ENCODE peak calls at places on chromosome 1, in five cellular contexts. One of them, this sample, is unnamed.

GRCh38 chr1:89844236-89844807 is 23.5 kb downstream of the LRRC8D start:
- DNase-seq in A549: peak
- DNase-seq in Panc1: no peak
- DNase-seq in fibroblast of lung: peak
- DNase-seq in dorsolateral prefrontal cortex: no peak
- DNase-seq in this sample: peak

GRCh38 chr1:105138445-105138821 is 1388.7 kb downstream of the AMY1C start:
- DNase-seq in A549: no peak
- DNase-seq in Panc1: no peak
- DNase-seq in fibroblast of lung: no peak
- DNase-seq in dorsolateral prefrontal cortex: no peak
- DNase-seq in this sample: no peak

GRCh38 chr1:79190074-79190473 is 183.5 kb upstream of the ADGRL4 start:
- DNase-seq in A549: no peak
- DNase-seq in Panc1: no peak
- DNase-seq in fibroblast of lung: peak
- DNase-seq in dorsolateral prefrontal cortex: no peak
- DNase-seq in this sample: no peak

GRCh38 chr1:209661081-209661480 is 8.9 kb upstream of the LAMB3 start:
- DNase-seq in A549: no peak
- DNase-seq in Panc1: no peak
- DNase-seq in fibroblast of lung: no peak
- DNase-seq in dorsolateral prefrontal cortex: no peak
- DNase-seq in this sample: no peak

GRCh38 chr1:213409971-213410370 is 358.9 kb downstream of the RPS6KC1 start:
- DNase-seq in A549: no peak
- DNase-seq in Panc1: no peak
- DNase-seq in fibroblast of lung: no peak
- DNase-seq in dorsolateral prefrontal cortex: no peak
- DNase-seq in this sample: no peak

GRCh38 chr1:27025718-27026117 is 13.1 kb upstream of the TENT5B start:
- DNase-seq in A549: no peak
- DNase-seq in Panc1: no peak
- DNase-seq in fibroblast of lung: no peak
- DNase-seq in dorsolateral prefrontal cortex: no peak
- DNase-seq in this sample: no peak

GRCh38 chr1:27650527-27651175 is 15.7 kb upstream of the FGR start:
- DNase-seq in A549: no peak
- DNase-seq in Panc1: no peak
- DNase-seq in fibroblast of lung: peak
- DNase-seq in dorsolateral prefrontal cortex: no peak
- DNase-seq in this sample: no peak

GRCh38 chr1:154327466-154328317 is 2.4 kb downstream of the ATP8B2 start:
- DNase-seq in A549: no peak
- DNase-seq in Panc1: no peak
- DNase-seq in fibroblast of lung: no peak
- DNase-seq in dorsolateral prefrontal cortex: no peak
- DNase-seq in this sample: peak

GRCh38 chr1:184930232-184930631 is 44.1 kb downstream of the NIBAN1 start:
- DNase-seq in A549: no peak
- DNase-seq in Panc1: no peak
- DNase-seq in fibroblast of lung: no peak
- DNase-seq in dorsolateral prefrontal cortex: no peak
- DNase-seq in this sample: no peak

GRCh38 chr1:100627018-100627716 is 89.2 kb downstream of the GPR88 start:
- DNase-seq in A549: no peak
- DNase-seq in Panc1: no peak
- DNase-seq in fibroblast of lung: peak
- DNase-seq in dorsolateral prefrontal cortex: no peak
- DNase-seq in this sample: no peak

GRCh38 chr1:211650922-211651303 is 24.5 kb downstream of the NEK2 start:
- DNase-seq in A549: no peak
- DNase-seq in Panc1: no peak
- DNase-seq in fibroblast of lung: no peak
- DNase-seq in dorsolateral prefrontal cortex: no peak
- DNase-seq in this sample: no peak

GRCh38 chr1:93813076-93813475 is 65.9 kb downstream of the DNTTIP2 start:
- DNase-seq in A549: no peak
- DNase-seq in Panc1: no peak
- DNase-seq in fibroblast of lung: no peak
- DNase-seq in dorsolateral prefrontal cortex: no peak
- DNase-seq in this sample: no peak

GRCh38 chr1:168321945-168322344 is 41.3 kb downstream of the TBX19 start:
- DNase-seq in A549: peak
- DNase-seq in Panc1: no peak
- DNase-seq in fibroblast of lung: peak
- DNase-seq in dorsolateral prefrontal cortex: no peak
- DNase-seq in this sample: no peak

GRCh38 chr1:88634538-88634937 is 49.5 kb upstream of the PKN2 start:
- DNase-seq in A549: no peak
- DNase-seq in Panc1: no peak
- DNase-seq in fibroblast of lung: no peak
- DNase-seq in dorsolateral prefrontal cortex: no peak
- DNase-seq in this sample: no peak

GRCh38 chr1:30684881-30685795 is 38.2 kb downstream of the MATN1 start:
- DNase-seq in A549: peak
- DNase-seq in Panc1: no peak
- DNase-seq in fibroblast of lung: no peak
- DNase-seq in dorsolateral prefrontal cortex: no peak
- DNase-seq in this sample: peak

GRCh38 chr1:24636661-24637357 is 6.3 kb upstream of the SRRM1 start:
- DNase-seq in A549: no peak
- DNase-seq in Panc1: no peak
- DNase-seq in fibroblast of lung: no peak
- DNase-seq in dorsolateral prefrontal cortex: no peak
- DNase-seq in this sample: no peak

GRCh38 chr1:221715321-221716169 is 26.3 kb downstream of the DUSP10 start:
- DNase-seq in A549: peak
- DNase-seq in Panc1: no peak
- DNase-seq in fibroblast of lung: peak
- DNase-seq in dorsolateral prefrontal cortex: no peak
- DNase-seq in this sample: no peak

GRCh38 chr1:16167331-16168143 is 11.7 kb upstream of the EPHA2 start:
- DNase-seq in A549: peak
- DNase-seq in Panc1: no peak
- DNase-seq in fibroblast of lung: no peak
- DNase-seq in dorsolateral prefrontal cortex: no peak
- DNase-seq in this sample: peak

GRCh38 chr1:58764294-58764978 is 19.4 kb downstream of the JUN start:
- DNase-seq in A549: no peak
- DNase-seq in Panc1: no peak
- DNase-seq in fibroblast of lung: peak
- DNase-seq in dorsolateral prefrontal cortex: no peak
- DNase-seq in this sample: no peak

GRCh38 chr1:159889821-159890252 is 10.1 kb downstream of the CFAP45 start:
- DNase-seq in A549: peak
- DNase-seq in Panc1: no peak
- DNase-seq in fibroblast of lung: peak
- DNase-seq in dorsolateral prefrontal cortex: no peak
- DNase-seq in this sample: no peak

GRCh38 chr1:119799599-119800177 is 11.6 kb downstream of the REG4 start:
- DNase-seq in A549: no peak
- DNase-seq in Panc1: no peak
- DNase-seq in fibroblast of lung: no peak
- DNase-seq in dorsolateral prefrontal cortex: no peak
- DNase-seq in this sample: peak

GRCh38 chr1:223683586-223684487 is 18.3 kb upstream of the CAPN8 start:
- DNase-seq in A549: peak
- DNase-seq in Panc1: peak
- DNase-seq in fibroblast of lung: peak
- DNase-seq in dorsolateral prefrontal cortex: peak
- DNase-seq in this sample: peak

GRCh38 chr1:48082271-48082925 is 85.2 kb upstream of the TRABD2B start:
- DNase-seq in A549: no peak
- DNase-seq in Panc1: no peak
- DNase-seq in fibroblast of lung: no peak
- DNase-seq in dorsolateral prefrontal cortex: no peak
- DNase-seq in this sample: no peak

GRCh38 chr1:109687641-109688499 is at the start of gene GSTM1:
- DNase-seq in A549: no peak
- DNase-seq in Panc1: no peak
- DNase-seq in fibroblast of lung: no peak
- DNase-seq in dorsolateral prefrontal cortex: peak
- DNase-seq in this sample: peak

GRCh38 chr1:84809023-84809422 is 84.0 kb downstream of the LPAR3 start:
- DNase-seq in A549: no peak
- DNase-seq in Panc1: no peak
- DNase-seq in fibroblast of lung: no peak
- DNase-seq in dorsolateral prefrontal cortex: no peak
- DNase-seq in this sample: no peak

GRCh38 chr1:66648896-66649597 is 103.2 kb upstream of the DYNLT5 start:
- DNase-seq in A549: no peak
- DNase-seq in Panc1: no peak
- DNase-seq in fibroblast of lung: no peak
- DNase-seq in dorsolateral prefrontal cortex: no peak
- DNase-seq in this sample: no peak

GRCh38 chr1:52164604-52165003 is 22.7 kb downstream of the ZFYVE9 start:
- DNase-seq in A549: no peak
- DNase-seq in Panc1: no peak
- DNase-seq in fibroblast of lung: peak
- DNase-seq in dorsolateral prefrontal cortex: no peak
- DNase-seq in this sample: no peak

GRCh38 chr1:205037539-205037938 is 5.5 kb upstream of the CNTN2 start:
- DNase-seq in A549: no peak
- DNase-seq in Panc1: no peak
- DNase-seq in fibroblast of lung: no peak
- DNase-seq in dorsolateral prefrontal cortex: no peak
- DNase-seq in this sample: no peak
- TF ChIP-seq CTCF in A549: no peak
- TF ChIP-seq CTCF in Panc1: no peak
- TF ChIP-seq CTCF in fibroblast of lung: no peak
- TF ChIP-seq CTCF in dorsolateral prefrontal cortex: no peak
- TF ChIP-seq CTCF in this sample: no peak

GRCh38 chr1:9400425-9401079 is 107.9 kb downstream of the SPSB1 start:
- DNase-seq in A549: peak
- DNase-seq in Panc1: no peak
- DNase-seq in fibroblast of lung: peak
- DNase-seq in dorsolateral prefrontal cortex: no peak
- DNase-seq in this sample: peak
- TF ChIP-seq CTCF in A549: no peak
- TF ChIP-seq CTCF in Panc1: no peak
- TF ChIP-seq CTCF in fibroblast of lung: no peak
- TF ChIP-seq CTCF in dorsolateral prefrontal cortex: no peak
- TF ChIP-seq CTCF in this sample: no peak

GRCh38 chr1:6701437-6702153 is at the start of gene DNAJC11:
- DNase-seq in A549: peak
- DNase-seq in Panc1: peak
- DNase-seq in fibroblast of lung: peak
- DNase-seq in dorsolateral prefrontal cortex: peak
- DNase-seq in this sample: peak
- TF ChIP-seq CTCF in A549: peak
- TF ChIP-seq CTCF in Panc1: peak
- TF ChIP-seq CTCF in fibroblast of lung: peak
- TF ChIP-seq CTCF in dorsolateral prefrontal cortex: peak
- TF ChIP-seq CTCF in this sample: peak

DNA sequence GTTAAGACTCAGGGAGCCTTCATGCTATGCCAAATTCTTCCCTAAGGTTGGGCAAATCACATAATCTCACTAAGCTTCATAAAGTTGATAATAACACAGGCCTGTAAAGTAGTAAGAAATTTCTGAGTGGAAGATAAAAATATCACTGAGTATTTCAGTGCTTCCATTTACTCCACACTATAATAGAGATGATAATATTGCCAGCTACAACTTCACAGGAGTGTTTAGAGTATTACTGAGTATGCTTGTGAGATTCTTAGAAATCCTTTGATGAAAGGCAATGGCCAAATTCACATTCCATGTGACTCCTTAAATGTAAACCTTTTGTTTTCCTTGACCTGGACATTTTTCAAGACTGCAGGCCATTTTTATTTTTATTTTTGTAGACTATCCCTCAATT is 10.4 kb downstream of the ITGB3BP start:
- DNase-seq in A549: no peak
- DNase-seq in Panc1: no peak
- DNase-seq in fibroblast of lung: no peak
- DNase-seq in dorsolateral prefrontal cortex: no peak
- DNase-seq in this sample: no peak
- TF ChIP-seq CTCF in A549: no peak
- TF ChIP-seq CTCF in Panc1: no peak
- TF ChIP-seq CTCF in fibroblast of lung: no peak
- TF ChIP-seq CTCF in dorsolateral prefrontal cortex: no peak
- TF ChIP-seq CTCF in this sample: no peak

DNA sequence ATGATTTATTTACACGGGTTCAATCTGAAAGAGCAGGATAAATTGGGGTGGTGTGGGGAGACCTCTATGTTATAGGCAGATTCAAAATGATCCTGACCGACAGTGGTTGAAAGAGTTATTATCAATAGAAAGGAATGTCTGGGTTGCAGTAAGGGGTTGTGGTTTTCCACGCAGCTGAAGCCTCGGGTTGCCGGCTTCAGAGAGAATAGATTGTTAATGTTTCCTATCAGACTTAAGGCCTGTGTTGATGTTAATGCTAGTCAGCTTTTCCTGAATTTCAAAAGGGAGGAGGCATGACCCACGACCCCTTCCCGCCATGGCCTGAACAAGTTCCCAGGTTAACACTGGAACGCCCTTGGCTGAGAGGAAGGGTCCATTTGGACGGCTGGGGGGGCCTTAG is 2.2 kb upstream of the UBE2J2 start:
- DNase-seq in A549: no peak
- DNase-seq in Panc1: no peak
- DNase-seq in fibroblast of lung: peak
- DNase-seq in dorsolateral prefrontal cortex: no peak
- DNase-seq in this sample: no peak
- TF ChIP-seq CTCF in A549: no peak
- TF ChIP-seq CTCF in Panc1: no peak
- TF ChIP-seq CTCF in fibroblast of lung: no peak
- TF ChIP-seq CTCF in dorsolateral prefrontal cortex: no peak
- TF ChIP-seq CTCF in this sample: no peak

DNA sequence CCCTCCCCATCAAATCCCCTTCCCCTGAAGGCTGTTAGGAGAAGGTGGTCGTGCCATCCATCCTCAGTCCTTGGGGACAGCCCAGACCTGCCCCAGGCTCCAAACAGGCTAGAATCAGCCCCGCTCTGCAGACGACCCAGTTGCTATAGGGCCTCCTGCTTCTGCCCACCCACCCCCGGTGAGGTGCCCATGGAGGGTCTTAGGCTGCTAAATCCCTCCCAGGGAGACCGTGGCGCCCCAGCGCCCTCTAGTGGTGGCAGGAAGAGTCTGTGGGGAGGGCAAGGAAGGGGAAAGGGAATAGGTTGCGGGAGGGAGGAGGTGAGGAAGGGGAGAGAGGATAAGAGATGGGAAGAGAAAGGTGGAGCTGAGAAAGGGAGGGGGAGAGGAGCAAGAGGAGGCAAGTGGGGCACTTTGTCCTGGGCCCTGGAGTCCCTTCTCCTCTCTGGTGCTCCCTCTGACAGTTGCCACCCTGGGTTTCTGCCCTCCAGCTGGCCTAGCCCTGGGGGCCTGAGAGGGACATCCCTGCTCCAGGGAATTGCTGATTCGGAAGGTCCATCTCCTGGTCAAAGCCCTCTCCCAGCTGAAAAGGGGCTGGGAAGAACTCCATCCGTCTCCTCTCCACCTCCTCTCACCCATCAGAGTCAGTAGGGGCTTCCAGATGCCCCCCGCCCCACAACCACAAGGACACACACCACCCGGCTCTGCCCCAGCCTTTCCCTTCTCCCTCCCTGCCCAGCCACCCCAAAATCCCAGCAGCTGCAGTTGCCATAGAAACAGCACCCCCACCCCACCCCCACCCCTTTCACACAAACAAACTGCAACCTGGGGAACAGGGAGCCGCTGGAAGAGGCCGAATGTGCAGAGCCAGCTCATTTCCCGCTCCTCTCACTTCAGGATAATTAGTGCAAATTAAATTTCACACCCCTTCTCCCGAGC is 55.4 kb downstream of the CAMK2N1 start:
- DNase-seq in A549: peak
- DNase-seq in Panc1: no peak
- DNase-seq in fibroblast of lung: no peak
- DNase-seq in dorsolateral prefrontal cortex: no peak
- DNase-seq in this sample: peak
- TF ChIP-seq CTCF in A549: peak
- TF ChIP-seq CTCF in Panc1: peak
- TF ChIP-seq CTCF in fibroblast of lung: peak
- TF ChIP-seq CTCF in dorsolateral prefrontal cortex: peak
- TF ChIP-seq CTCF in this sample: peak

This sample was measured in activated CD8-positive, alpha-beta T cell treated with anti-CD3 and anti-CD28 coated beads for 36 hours.